ENCODE peak calls at places on chromosomes 13 and 19, in seven cellular contexts. One of them, this sample, is unnamed.

GRCh38 chr19:54620464-54620863 is 9.8 kb upstream of the LILRB1 start:
- DNase-seq in BE2C: no peak
- DNase-seq in AG09309: no peak
- DNase-seq in type B pancreatic cell: no peak
- DNase-seq in Calu3: no peak
- DNase-seq in endodermal cell: no peak
- DNase-seq in HFFc6: no peak
- DNase-seq in this sample: no peak

GRCh38 chr13:106048386-106048785 is 487.1 kb downstream of the EFNB2 start:
- DNase-seq in BE2C: no peak
- DNase-seq in AG09309: no peak
- DNase-seq in type B pancreatic cell: no peak
- DNase-seq in Calu3: no peak
- DNase-seq in endodermal cell: no peak
- DNase-seq in HFFc6: no peak
- DNase-seq in this sample: no peak

GRCh38 chr13:89846890-89847585 is 1500.4 kb upstream of the MIR17HG start:
- DNase-seq in BE2C: no peak
- DNase-seq in AG09309: no peak
- DNase-seq in type B pancreatic cell: no peak
- DNase-seq in Calu3: no peak
- DNase-seq in endodermal cell: no peak
- DNase-seq in HFFc6: no peak
- DNase-seq in this sample: no peak

GRCh38 chr13:32894589-32895001 is 121.6 kb upstream of the KL start:
- DNase-seq in BE2C: no peak
- DNase-seq in AG09309: peak
- DNase-seq in type B pancreatic cell: no peak
- DNase-seq in Calu3: no peak
- DNase-seq in endodermal cell: no peak
- DNase-seq in HFFc6: no peak
- DNase-seq in this sample: no peak

GRCh38 chr13:99260216-99260615 is 2.0 kb upstream of the GPR18 start:
- DNase-seq in BE2C: no peak
- DNase-seq in AG09309: no peak
- DNase-seq in type B pancreatic cell: no peak
- DNase-seq in Calu3: no peak
- DNase-seq in endodermal cell: no peak
- DNase-seq in HFFc6: no peak
- DNase-seq in this sample: no peak

GRCh38 chr13:44049546-44049945 is 169.8 kb downstream of the LACC1 start:
- DNase-seq in BE2C: no peak
- DNase-seq in AG09309: no peak
- DNase-seq in type B pancreatic cell: no peak
- DNase-seq in Calu3: no peak
- DNase-seq in endodermal cell: no peak
- DNase-seq in HFFc6: no peak
- DNase-seq in this sample: no peak

GRCh38 chr13:20680416-20681080 is 23.0 kb upstream of the IL17D start:
- DNase-seq in BE2C: no peak
- DNase-seq in AG09309: no peak
- DNase-seq in type B pancreatic cell: no peak
- DNase-seq in Calu3: no peak
- DNase-seq in endodermal cell: no peak
- DNase-seq in HFFc6: no peak
- DNase-seq in this sample: no peak

GRCh38 chr13:45975337-45975736 is 77.2 kb downstream of the ZC3H13 start:
- DNase-seq in BE2C: no peak
- DNase-seq in AG09309: no peak
- DNase-seq in type B pancreatic cell: no peak
- DNase-seq in Calu3: no peak
- DNase-seq in endodermal cell: no peak
- DNase-seq in HFFc6: no peak
- DNase-seq in this sample: no peak

GRCh38 chr13:24306632-24307031 is 2.7 kb upstream of the C1QTNF9 start:
- DNase-seq in BE2C: no peak
- DNase-seq in AG09309: peak
- DNase-seq in type B pancreatic cell: no peak
- DNase-seq in Calu3: no peak
- DNase-seq in endodermal cell: no peak
- DNase-seq in HFFc6: peak
- DNase-seq in this sample: no peak

GRCh38 chr13:73937420-73937819 is 196.8 kb downstream of the KLF12 start:
- DNase-seq in BE2C: peak
- DNase-seq in AG09309: no peak
- DNase-seq in type B pancreatic cell: no peak
- DNase-seq in Calu3: no peak
- DNase-seq in endodermal cell: no peak
- DNase-seq in HFFc6: no peak
- DNase-seq in this sample: no peak

GRCh38 chr19:39138221-39139211 is 12.9 kb downstream of the PAK4 start:
- DNase-seq in BE2C: no peak
- DNase-seq in AG09309: no peak
- DNase-seq in type B pancreatic cell: no peak
- DNase-seq in Calu3: no peak
- DNase-seq in endodermal cell: peak
- DNase-seq in HFFc6: no peak
- DNase-seq in this sample: no peak

GRCh38 chr13:111899714-111900389 is 167.1 kb upstream of the SOX1 start:
- DNase-seq in BE2C: no peak
- DNase-seq in AG09309: no peak
- DNase-seq in type B pancreatic cell: peak
- DNase-seq in Calu3: no peak
- DNase-seq in endodermal cell: peak
- DNase-seq in HFFc6: no peak
- DNase-seq in this sample: peak

GRCh38 chr13:36870050-36870692 is 49.9 kb downstream of the SMAD9 start:
- DNase-seq in BE2C: no peak
- DNase-seq in AG09309: no peak
- DNase-seq in type B pancreatic cell: no peak
- DNase-seq in Calu3: no peak
- DNase-seq in endodermal cell: no peak
- DNase-seq in HFFc6: no peak
- DNase-seq in this sample: no peak

GRCh38 chr19:8526345-8527062 is 12.5 kb upstream of the ZNF414 start:
- DNase-seq in BE2C: peak
- DNase-seq in AG09309: no peak
- DNase-seq in type B pancreatic cell: peak
- DNase-seq in Calu3: peak
- DNase-seq in endodermal cell: peak
- DNase-seq in HFFc6: peak
- DNase-seq in this sample: peak

GRCh38 chr19:15587663-15588062 is 27.4 kb upstream of the CYP4F8 start:
- DNase-seq in BE2C: no peak
- DNase-seq in AG09309: no peak
- DNase-seq in type B pancreatic cell: no peak
- DNase-seq in Calu3: no peak
- DNase-seq in endodermal cell: no peak
- DNase-seq in HFFc6: no peak
- DNase-seq in this sample: peak

GRCh38 chr19:13684021-13684420 is 80.3 kb upstream of the MRI1 start:
- DNase-seq in BE2C: no peak
- DNase-seq in AG09309: no peak
- DNase-seq in type B pancreatic cell: no peak
- DNase-seq in Calu3: no peak
- DNase-seq in endodermal cell: no peak
- DNase-seq in HFFc6: no peak
- DNase-seq in this sample: no peak

GRCh38 chr19:2942928-2943640 is 1.7 kb downstream of the ZNF77 start:
- DNase-seq in BE2C: no peak
- DNase-seq in AG09309: no peak
- DNase-seq in type B pancreatic cell: no peak
- DNase-seq in Calu3: no peak
- DNase-seq in endodermal cell: no peak
- DNase-seq in HFFc6: no peak
- DNase-seq in this sample: no peak

GRCh38 chr13:33150146-33150545 is 133.9 kb downstream of the KL start:
- DNase-seq in BE2C: peak
- DNase-seq in AG09309: no peak
- DNase-seq in type B pancreatic cell: no peak
- DNase-seq in Calu3: no peak
- DNase-seq in endodermal cell: no peak
- DNase-seq in HFFc6: no peak
- DNase-seq in this sample: no peak

GRCh38 chr13:61052175-61052574 is 363.5 kb downstream of the PCDH20 start:
- DNase-seq in BE2C: no peak
- DNase-seq in AG09309: no peak
- DNase-seq in type B pancreatic cell: no peak
- DNase-seq in Calu3: no peak
- DNase-seq in endodermal cell: no peak
- DNase-seq in HFFc6: no peak
- DNase-seq in this sample: no peak

GRCh38 chr13:49374585-49375290 is 69.1 kb downstream of the CAB39L start:
- DNase-seq in BE2C: no peak
- DNase-seq in AG09309: peak
- DNase-seq in type B pancreatic cell: no peak
- DNase-seq in Calu3: no peak
- DNase-seq in endodermal cell: no peak
- DNase-seq in HFFc6: peak
- DNase-seq in this sample: no peak

GRCh38 chr13:32976046-32976781 is 40.0 kb upstream of the KL start:
- DNase-seq in BE2C: peak
- DNase-seq in AG09309: no peak
- DNase-seq in type B pancreatic cell: no peak
- DNase-seq in Calu3: no peak
- DNase-seq in endodermal cell: no peak
- DNase-seq in HFFc6: no peak
- DNase-seq in this sample: no peak

DNA sequence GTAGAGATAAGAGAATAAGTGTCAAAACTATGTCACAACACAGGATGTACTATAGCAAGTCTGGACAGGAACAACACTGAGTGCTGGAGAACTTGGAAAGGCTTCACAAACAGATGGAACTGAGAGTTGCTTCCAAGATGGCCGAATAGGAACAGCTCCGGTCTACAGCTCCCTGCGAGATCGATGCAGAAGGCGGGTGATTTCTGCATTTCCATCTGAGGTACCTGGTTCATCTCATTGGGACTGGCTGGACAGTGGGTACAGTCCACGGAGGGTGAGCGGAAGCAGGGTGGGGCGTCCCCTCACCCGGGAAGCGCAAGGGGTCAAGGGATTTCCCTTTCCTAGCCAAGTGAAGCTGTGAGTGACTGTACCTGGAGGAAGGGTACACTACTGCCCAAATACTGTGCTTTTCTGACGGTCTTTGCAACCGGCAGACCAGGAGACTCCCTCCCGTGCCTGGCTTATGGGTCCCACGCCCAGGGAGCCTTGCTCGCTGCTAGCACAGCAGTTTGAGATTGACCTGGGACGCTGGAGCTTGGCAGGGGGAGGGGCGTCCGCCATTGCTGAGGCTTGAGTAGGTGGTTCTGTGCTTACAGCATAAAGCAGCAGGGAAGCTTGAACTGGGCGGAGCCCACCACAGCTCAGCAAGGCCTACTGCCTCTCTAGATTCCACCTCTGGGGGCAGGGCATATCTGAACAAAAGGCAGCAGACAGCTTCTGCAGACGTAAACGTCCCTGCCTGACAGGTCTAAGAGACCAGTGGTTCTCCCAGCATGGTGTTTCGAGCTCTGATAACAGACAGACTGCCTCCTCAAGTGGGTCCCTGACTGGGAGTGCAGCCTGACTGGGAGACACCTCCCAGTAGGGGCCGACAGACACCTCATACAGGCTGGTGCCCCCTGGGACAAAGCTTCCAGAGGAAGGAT is 46.0 kb downstream of the USP12 start:
- DNase-seq in BE2C: peak
- DNase-seq in AG09309: no peak
- DNase-seq in type B pancreatic cell: no peak
- DNase-seq in Calu3: no peak
- DNase-seq in endodermal cell: peak
- DNase-seq in HFFc6: no peak
- DNase-seq in this sample: no peak
- TF ChIP-seq CTCF in BE2C: no peak
- TF ChIP-seq CTCF in AG09309: no peak
- TF ChIP-seq CTCF in type B pancreatic cell: no peak
- TF ChIP-seq CTCF in Calu3: no peak
- TF ChIP-seq CTCF in endodermal cell: no peak
- TF ChIP-seq CTCF in HFFc6: no peak
- TF ChIP-seq CTCF in this sample: no peak

GRCh38 chr13:94947965-94948371 is 235.6 kb upstream of the SOX21 start:
- DNase-seq in BE2C: no peak
- DNase-seq in AG09309: no peak
- DNase-seq in type B pancreatic cell: no peak
- DNase-seq in Calu3: no peak
- DNase-seq in endodermal cell: peak
- DNase-seq in HFFc6: no peak
- DNase-seq in this sample: no peak

GRCh38 chr13:94952787-94953186 is 240.4 kb upstream of the SOX21 start:
- DNase-seq in BE2C: no peak
- DNase-seq in AG09309: no peak
- DNase-seq in type B pancreatic cell: no peak
- DNase-seq in Calu3: no peak
- DNase-seq in endodermal cell: no peak
- DNase-seq in HFFc6: no peak
- DNase-seq in this sample: no peak

GRCh38 chr13:94947392-94947791 is 235.0 kb upstream of the SOX21 start:
- DNase-seq in BE2C: no peak
- DNase-seq in AG09309: no peak
- DNase-seq in type B pancreatic cell: no peak
- DNase-seq in Calu3: no peak
- DNase-seq in endodermal cell: no peak
- DNase-seq in HFFc6: no peak
- DNase-seq in this sample: no peak

DNA sequence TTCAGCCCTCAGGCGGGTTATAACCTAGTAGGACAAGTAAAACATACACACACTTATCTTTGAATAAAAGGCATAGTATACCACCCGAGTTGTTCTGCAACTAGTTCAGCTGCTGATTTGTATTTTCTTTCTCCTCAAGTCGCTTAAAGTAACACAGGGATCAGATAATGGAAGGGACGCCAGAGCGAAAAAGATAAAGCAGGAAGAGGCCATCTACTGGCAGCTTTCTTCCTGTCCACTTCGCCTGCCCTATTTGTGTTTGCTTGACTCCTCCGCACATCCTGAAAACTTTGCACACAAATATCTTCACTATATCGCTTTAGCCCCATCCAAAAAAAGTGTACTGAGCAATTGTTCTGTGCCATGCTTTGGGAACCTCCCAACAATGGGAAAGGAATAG is 238.0 kb upstream of the SOX21 start:
- DNase-seq in BE2C: no peak
- DNase-seq in AG09309: no peak
- DNase-seq in type B pancreatic cell: no peak
- DNase-seq in Calu3: no peak
- DNase-seq in endodermal cell: peak
- DNase-seq in HFFc6: no peak
- DNase-seq in this sample: no peak
- TF ChIP-seq CTCF in BE2C: peak
- TF ChIP-seq CTCF in AG09309: peak
- TF ChIP-seq CTCF in type B pancreatic cell: peak
- TF ChIP-seq CTCF in Calu3: no peak
- TF ChIP-seq CTCF in endodermal cell: peak
- TF ChIP-seq CTCF in HFFc6: peak
- TF ChIP-seq CTCF in this sample: no peak

GRCh38 chr13:69857188-69857821 is 250.3 kb upstream of the ATXN8OS start:
- DNase-seq in BE2C: no peak
- DNase-seq in AG09309: no peak
- DNase-seq in type B pancreatic cell: no peak
- DNase-seq in Calu3: no peak
- DNase-seq in endodermal cell: no peak
- DNase-seq in HFFc6: peak
- DNase-seq in this sample: no peak
- TF ChIP-seq CTCF in BE2C: peak
- TF ChIP-seq CTCF in AG09309: peak
- TF ChIP-seq CTCF in type B pancreatic cell: peak
- TF ChIP-seq CTCF in Calu3: no peak
- TF ChIP-seq CTCF in endodermal cell: peak
- TF ChIP-seq CTCF in HFFc6: peak
- TF ChIP-seq CTCF in this sample: peak

GRCh38 chr19:45200614-45201013 is 22.0 kb downstream of the BLOC1S3 start:
- DNase-seq in BE2C: peak
- DNase-seq in AG09309: no peak
- DNase-seq in type B pancreatic cell: no peak
- DNase-seq in Calu3: peak
- DNase-seq in endodermal cell: peak
- DNase-seq in HFFc6: peak
- DNase-seq in this sample: peak
- TF ChIP-seq CTCF in BE2C: peak
- TF ChIP-seq CTCF in AG09309: peak
- TF ChIP-seq CTCF in type B pancreatic cell: peak
- TF ChIP-seq CTCF in Calu3: no peak
- TF ChIP-seq CTCF in endodermal cell: peak
- TF ChIP-seq CTCF in HFFc6: peak
- TF ChIP-seq CTCF in this sample: peak